ENCODE peak calls at places on chromosomes 2 and 18, in ten cellular contexts. S, H, V, O, Z, L, X, N, Y and K are unnamed samples.

GRCh38 chr2:205700331-205701132 is 18.2 kb downstream of the NRP2 start:
- DNase-seq in S (peak), V (no peak), H (no peak), L (no peak), O (peak), X (no peak), Z (no peak), Y (no peak), N (no peak), K (no peak)

GRCh38 chr18:10320201-10320600 is 134.2 kb upstream of the APCDD1 start:
- DNase-seq in H (no peak), N (no peak), S (no peak), X (no peak), Y (no peak), O (no peak), L (no peak), Z (no peak), V (no peak), K (no peak)

GRCh38 chr2:159939946-159940345 is 122.5 kb downstream of the PLA2R1 start:
- DNase-seq in H (no peak), Z (no peak), N (peak), L (no peak), O (no peak), S (peak), X (no peak), V (peak), Y (no peak), K (no peak)

GRCh38 chr2:168140892-168141291 is 106.5 kb downstream of the STK39 start:
- DNase-seq in Z (no peak), H (no peak), N (no peak), Y (no peak), S (no peak), V (no peak), X (no peak), O (no peak), L (no peak), K (no peak)

GRCh38 chr2:120770176-120770575 is 34.5 kb downstream of the GLI2 start:
- DNase-seq in Y (no peak), H (no peak), L (no peak), X (no peak), S (no peak), N (no peak), Z (no peak), V (no peak), O (no peak), K (no peak)

GRCh38 chr2:190871539-190871938 is 9.1 kb upstream of the GLS start:
- DNase-seq in Y (no peak), V (no peak), N (no peak), L (no peak), S (no peak), X (no peak), H (no peak), O (no peak), Z (no peak), K (no peak)

GRCh38 chr2:69253893-69254292 is 133.1 kb downstream of the GFPT1 start:
- DNase-seq in N (no peak), H (no peak), V (no peak), O (peak), Z (no peak), S (peak), L (no peak), X (peak), Y (no peak), K (no peak)

GRCh38 chr2:19878268-19879046 is 23.3 kb downstream of the TTC32 start:
- DNase-seq in Y (no peak), X (no peak), N (no peak), H (no peak), S (no peak), V (no peak), Z (no peak), O (no peak), L (no peak), K (no peak)

GRCh38 chr18:9380571-9381390 is 46.2 kb downstream of the TWSG1 start:
- DNase-seq in O (peak), X (no peak), Y (no peak), V (no peak), S (peak), L (no peak), H (no peak), N (no peak), Z (no peak), K (no peak)

GRCh38 chr18:58997811-58998337 is 133.2 kb downstream of the ZNF532 start:
- DNase-seq in Z (no peak), L (no peak), X (peak), Y (no peak), N (no peak), V (no peak), O (peak), H (no peak), S (peak), K (no peak)

GRCh38 chr18:156514-157230 is 1.7 kb upstream of the USP14 start:
- DNase-seq in Z (no peak), V (no peak), Y (no peak), X (no peak), H (no peak), L (no peak), O (no peak), S (no peak), N (no peak), K (no peak)

GRCh38 chr18:67417864-67418523 is 98.5 kb downstream of the DSEL start:
- DNase-seq in X (no peak), Y (no peak), H (no peak), N (peak), O (peak), Z (peak), L (no peak), S (peak), V (no peak), K (no peak)